ENCODE peak calls at places on chromosomes 7 and 10, in four cellular contexts. D is CD4-positive, CD25-positive, alpha-beta regulatory T cell; E is neuronal stem cell; X is HCEC 1CT. I is an unnamed sample.

GRCh38 chr7:37549542-37549941 is 100.9 kb upstream of the ELMO1 start:
- DNase-seq in D (no peak), E (no peak), X (no peak), I (no peak)

GRCh38 chr7:138665249-138665648 is 35.9 kb downstream of the SVOPL start:
- DNase-seq in D (no peak), E (no peak), X (no peak), I (no peak)

GRCh38 chr7:76998263-76998666 is 33.9 kb downstream of the SPDYE17 start:
- DNase-seq in D (no peak), E (no peak), X (no peak), I (no peak)

GRCh38 chr7:977326-978048 is 2.1 kb upstream of the COX19 start:
- DNase-seq in D (no peak), E (no peak), X (no peak), I (no peak)

GRCh38 chr10:69800109-69800508 is 1.6 kb upstream of the COL13A1 start:
- DNase-seq in D (no peak), E (peak), X (peak), I (no peak)

GRCh38 chr7:32661929-32662328 is 166.6 kb downstream of the AVL9 start:
- DNase-seq in D (no peak), E (no peak), X (no peak), I (no peak)

GRCh38 chr7:45683556-45684148 is 109.5 kb downstream of the ADCY1 start:
- DNase-seq in D (no peak), E (no peak), X (no peak), I (no peak)

GRCh38 chr10:26931223-26931622 is 70.5 kb upstream of the ABI1 start:
- DNase-seq in D (no peak), E (no peak), X (no peak), I (no peak)

GRCh38 chr7:73721237-73721848 is 1.9 kb upstream of the STX1A start:
- DNase-seq in D (no peak), E (no peak), X (no peak), I (peak)

GRCh38 chr10:43814611-43815010 is 165.9 kb upstream of the ZNF32 start:
- DNase-seq in D (no peak), E (no peak), X (peak), I (no peak)

GRCh38 chr7:116395125-116395791 is 104.3 kb upstream of the CAV2 start:
- DNase-seq in D (no peak), E (no peak), X (peak), I (no peak)

GRCh38 chr7:81120803-81121202 is 202.0 kb upstream of the SEMA3C start:
- DNase-seq in D (no peak), E (no peak), X (no peak), I (no peak)

I was measured in NCI-H2029.